ENCODE peak calls at places on chromosomes 2 and 18, in five cellular contexts. X is neural progenitor cell, O is MCF 10A, J is AG09319, A is omental fat pad. Z is an unnamed sample.

GRCh38 chr2:68734688-68735525 is at the start of gene ARHGAP25:
- DNase-seq in O (no peak), X (no peak), J (no peak), A (no peak), Z (peak; percentile 25)

GRCh38 chr2:9508934-9509333 is 34.6 kb downstream of the IAH1 start:
- DNase-seq in A (no peak), J (no peak), X (peak; percentile 19), O (no peak), Z (no peak)

GRCh38 chr2:240603081-240603835 is 16.7 kb downstream of the CAPN10 start:
- DNase-seq in J (no peak), O (no peak), X (no peak), A (no peak), Z (no peak)

GRCh38 chr2:151085101-151085640 is 176.5 kb downstream of the RBM43 start:
- DNase-seq in X (no peak), J (peak; percentile 44), O (no peak), A (no peak), Z (no peak)

GRCh38 chr2:204665244-204665643 is 120.0 kb downstream of the PARD3B start:
- DNase-seq in J (no peak), X (peak; percentile 6), O (peak; percentile 10), A (no peak), Z (no peak)

GRCh38 chr18:44507729-44508325 is 172.9 kb upstream of the SETBP1 start:
- DNase-seq in J (no peak), A (no peak), O (no peak), X (no peak), Z (peak; percentile 21)

GRCh38 chr18:24657461-24657860 is 197.0 kb downstream of the HRH4 start:
- DNase-seq in J (no peak), O (no peak), X (no peak), A (no peak), Z (no peak)

GRCh38 chr2:7627587-7627986 is 710.4 kb downstream of the RNF144A start:
- DNase-seq in A (no peak), O (peak; percentile 23), X (no peak), J (no peak), Z (no peak)

GRCh38 chr2:53740170-53740569 is 27.4 kb upstream of the CHAC2 start:
- DNase-seq in A (no peak), J (no peak), X (peak; percentile 20), O (peak; percentile 26), Z (no peak)

GRCh38 chr2:62744603-62745002 is 39.1 kb downstream of the EHBP1 start:
- DNase-seq in A (no peak), J (no peak), X (no peak), O (no peak), Z (no peak)

GRCh38 chr2:117411983-117412382 is 402.5 kb upstream of the DDX18 start:
- DNase-seq in J (no peak), O (peak; percentile 11), A (no peak), X (no peak), Z (no peak)
- TF ChIP-seq CTCF in J (no peak), O (no peak), A (no peak), X (peak; percentile 23), Z (no peak)

GRCh38 chr2:217920879-217921603 is 81.8 kb downstream of the TNS1 start:
- DNase-seq in X (no peak), O (no peak), A (no peak), J (no peak), Z (no peak)

GRCh38 chr2:217916504-217917254 is 86.1 kb downstream of the TNS1 start:
- DNase-seq in A (no peak), J (no peak), O (no peak), X (no peak), Z (no peak)

GRCh38 chr2:217919204-217919603 is 83.6 kb downstream of the TNS1 start:
- DNase-seq in O (no peak), J (no peak), A (no peak), X (no peak), Z (no peak)

GRCh38 chr2:217919781-217920351 is 82.9 kb downstream of the TNS1 start:
- DNase-seq in O (no peak), X (no peak), A (no peak), J (no peak), Z (no peak)

DNA sequence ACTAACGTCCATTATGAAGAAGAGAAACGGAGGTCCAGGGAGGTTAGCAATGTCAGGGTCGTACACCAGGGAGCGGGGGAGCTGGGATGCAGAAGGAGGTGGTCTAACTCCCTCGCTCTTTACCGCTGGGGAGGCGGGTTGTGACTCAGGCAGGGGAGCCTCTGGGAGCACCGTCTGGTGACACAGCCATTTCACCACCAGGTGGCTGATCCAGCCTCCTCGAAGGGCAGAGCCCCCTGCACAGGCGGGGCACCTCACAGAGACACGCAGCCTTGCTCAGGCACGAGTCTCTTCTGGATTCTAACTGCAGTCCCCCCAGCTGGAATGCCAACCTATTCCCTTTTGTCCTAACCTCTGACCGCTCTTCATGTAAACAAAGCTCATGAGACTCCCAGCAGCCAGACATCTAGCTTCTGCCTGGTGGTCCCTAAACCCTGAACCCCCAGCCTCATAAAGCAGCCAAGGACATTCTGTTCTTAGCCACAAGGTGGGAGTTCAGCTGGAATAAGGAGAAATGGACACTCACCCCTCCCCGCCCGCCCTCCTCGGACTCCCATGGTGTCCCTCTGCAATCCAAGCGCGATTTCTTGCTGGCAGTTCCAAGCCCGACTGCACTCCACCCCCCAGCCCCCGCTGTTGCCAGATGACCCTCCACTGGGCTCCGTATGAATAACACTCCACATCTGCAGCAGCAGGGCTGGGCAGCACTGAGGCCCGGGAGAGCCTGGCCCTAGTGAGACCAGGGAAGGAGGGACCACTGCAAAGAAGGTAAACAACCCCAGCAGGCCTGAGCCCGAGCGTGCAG is 84.4 kb downstream of the TNS1 start:
- DNase-seq in O (no peak), A (no peak), X (peak; percentile 55), J (no peak), Z (no peak)
- TF ChIP-seq CTCF in O (no peak), A (no peak), X (peak; percentile 36), J (peak; percentile 11), Z (peak; percentile 45)

DNA sequence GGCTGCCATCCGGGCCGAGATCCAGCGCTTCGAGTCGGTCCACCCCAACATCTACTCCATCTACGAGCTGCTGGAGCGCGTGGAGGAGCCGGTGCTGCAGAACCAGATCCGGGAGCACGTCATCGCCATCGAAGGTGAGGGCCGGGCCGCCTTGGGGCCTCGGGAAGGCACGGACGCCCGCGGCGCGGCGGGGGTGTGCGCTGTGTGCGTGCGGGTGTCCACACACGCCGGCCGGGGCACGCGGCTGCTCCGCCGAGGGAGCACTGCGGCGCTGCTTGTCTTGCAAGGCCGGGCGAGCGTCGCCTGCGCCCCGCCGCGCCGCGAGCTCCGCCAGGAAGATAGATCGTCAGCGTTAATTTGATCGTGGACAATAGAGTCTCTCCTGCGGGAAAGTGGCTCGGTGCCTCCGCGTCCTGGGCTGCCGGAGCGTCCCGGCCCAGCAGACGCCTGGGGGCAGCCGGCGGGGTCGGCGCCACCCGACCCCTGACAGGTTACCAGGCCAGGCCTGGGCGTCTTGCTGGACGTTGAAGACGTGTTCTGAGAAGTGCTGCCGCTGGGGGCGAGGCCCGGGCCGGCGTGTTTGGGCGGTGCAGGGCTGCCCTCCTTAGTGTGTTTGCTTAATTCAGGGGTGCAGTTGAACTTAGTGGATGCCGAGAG is 1.0 kb downstream of the AGAP1 start:
- DNase-seq in J (no peak), O (peak; percentile 40), X (peak; percentile 70), A (no peak), Z (peak; percentile 30)
- TF ChIP-seq CTCF in J (no peak), O (no peak), X (peak; percentile 12), A (no peak), Z (no peak)

GRCh38 chr2:79982445-79982844 is 322.1 kb downstream of the LRRTM1 start:
- DNase-seq in X (peak; percentile 61), J (no peak), O (peak; percentile 55), A (no peak), Z (no peak)
- TF ChIP-seq CTCF in X (peak; percentile 69), J (no peak), O (peak; percentile 36), A (no peak), Z (no peak)

GRCh38 chr2:38444247-38444646 is 67.2 kb upstream of the ATL2 start:
- DNase-seq in J (no peak), O (peak; percentile 60), X (peak; percentile 24), A (no peak), Z (no peak)

GRCh38 chr2:38454081-38454480 is 77.0 kb upstream of the ATL2 start:
- DNase-seq in A (no peak), X (no peak), O (no peak), J (no peak), Z (no peak)

GRCh38 chr2:38446418-38446817 is 69.3 kb upstream of the ATL2 start:
- DNase-seq in A (no peak), X (peak; percentile 18), J (no peak), O (no peak), Z (no peak)

GRCh38 chr2:38446972-38447561 is 70.0 kb upstream of the ATL2 start:
- DNase-seq in X (no peak), A (no peak), O (peak; percentile 49), J (no peak), Z (no peak)

GRCh38 chr2:38448692-38449405 is 71.8 kb upstream of the ATL2 start:
- DNase-seq in A (no peak), O (peak; percentile 54), X (no peak), J (no peak), Z (no peak)
- TF ChIP-seq CTCF in A (no peak), O (no peak), X (no peak), J (no peak), Z (no peak)

GRCh38 chr2:47354817-47355653 is 47.9 kb upstream of the MSH2 start:
- DNase-seq in A (no peak), O (no peak), X (no peak), J (no peak), Z (no peak)
- TF ChIP-seq CTCF in A (no peak), O (no peak), X (no peak), J (no peak), Z (no peak)

DNA sequence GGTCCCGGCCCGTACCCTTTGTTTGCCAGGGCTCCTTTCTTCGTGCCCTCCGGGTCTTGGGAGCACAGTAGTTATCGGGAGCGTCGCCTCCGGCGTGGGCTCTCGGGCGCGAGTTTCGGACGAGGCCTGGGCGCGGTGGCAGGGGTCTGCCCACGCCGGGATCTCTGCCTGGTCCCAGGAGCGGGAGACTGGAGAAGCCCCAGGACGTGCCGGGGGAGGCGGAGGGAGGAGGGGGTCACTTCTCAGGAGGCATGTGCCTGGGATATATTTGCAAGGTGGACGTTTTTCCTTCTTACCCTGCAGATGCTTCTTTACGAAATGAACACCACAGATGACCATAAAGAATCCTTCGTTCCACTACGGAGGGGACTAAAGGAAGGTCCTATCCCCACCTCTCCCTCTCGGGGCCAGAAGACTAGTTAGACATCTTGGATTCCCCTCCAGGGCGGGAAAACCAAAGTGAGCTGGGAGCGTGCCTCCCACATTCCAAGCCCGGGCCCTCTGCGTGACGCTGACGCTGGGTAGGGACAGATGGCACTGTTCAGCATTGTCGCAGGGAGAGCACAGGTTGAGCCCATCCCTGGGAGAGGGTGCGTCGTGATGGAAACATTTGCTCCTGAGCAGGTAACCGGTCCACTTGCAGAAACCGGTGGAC is 483 bp upstream of the FHL2 start:
- DNase-seq in J (no peak), X (no peak), A (no peak), O (no peak), Z (no peak)
- TF ChIP-seq CTCF in J (no peak), X (peak; percentile 3), A (no peak), O (no peak), Z (no peak)

DNA sequence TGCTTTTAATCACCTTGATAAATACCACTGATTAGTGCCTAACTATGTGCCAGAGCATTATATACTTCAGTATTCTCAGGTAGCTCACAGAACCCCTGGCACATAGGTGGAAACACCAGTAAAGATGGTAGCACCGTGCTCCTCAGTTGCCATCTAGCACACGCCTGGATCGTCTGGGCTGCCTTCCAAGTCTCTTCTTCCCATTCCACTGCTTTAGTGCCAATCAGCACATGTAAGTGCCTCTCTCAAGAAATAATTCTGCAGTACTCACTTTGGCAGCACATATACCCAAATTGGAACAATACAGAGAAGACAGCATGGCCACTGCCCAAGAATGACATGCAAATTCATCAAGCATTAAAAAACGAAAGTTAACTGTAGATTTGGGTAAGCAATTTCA is 13.0 kb downstream of the POLR2D start:
- DNase-seq in X (no peak), O (no peak), A (no peak), J (no peak), Z (no peak)
- TF ChIP-seq CTCF in X (no peak), O (no peak), A (no peak), J (no peak), Z (no peak)